ENCODE peak calls at places on chromosomes 11 and 22, in eight cellular contexts. K, V, X, L, E, J, Y and D are unnamed samples.

GRCh38 chr11:79616392-79616831 is 175.6 kb upstream of the TENM4 start:
- DNase-seq in K (no peak), V (no peak), X (no peak), L (no peak), E (no peak), J (no peak), Y (no peak), D (no peak)

GRCh38 chr11:1538153-1538552 is 33.9 kb downstream of the DUSP8 start:
- DNase-seq in K (no peak), V (no peak), X (no peak), L (no peak), E (no peak), J (no peak), Y (no peak), D (no peak)

GRCh38 chr11:112584674-112585073 is 324.0 kb upstream of the PLET1 start:
- DNase-seq in K (no peak), V (no peak), X (no peak), L (no peak), E (no peak), J (no peak), Y (no peak), D (no peak)

GRCh38 chr22:27270818-27271510 is 530.6 kb downstream of the MN1 start:
- DNase-seq in K (no peak), V (no peak), X (no peak), L (no peak), E (no peak), J (no peak), Y (peak), D (no peak)

GRCh38 chr11:27950339-27950738 is 157.6 kb downstream of the KIF18A start:
- DNase-seq in K (no peak), V (no peak), X (no peak), L (no peak), E (no peak), J (no peak), Y (no peak), D (no peak)

GRCh38 chr11:66311470-66311964 is 5.3 kb downstream of the CD248 start:
- DNase-seq in K (no peak), V (no peak), X (no peak), L (no peak), E (no peak), J (no peak), Y (no peak), D (no peak)

GRCh38 chr11:83611616-83612015 is 325.4 kb upstream of the CCDC90B start:
- DNase-seq in K (no peak), V (no peak), X (no peak), L (no peak), E (no peak), J (no peak), Y (no peak), D (peak)

GRCh38 chr22:50473088-50473487 is 1.7 kb downstream of the SBF1 start:
- DNase-seq in K (no peak), V (no peak), X (no peak), L (no peak), E (no peak), J (no peak), Y (no peak), D (no peak)

GRCh38 chr22:40051322-40051721 is 56.6 kb downstream of the FAM83F start:
- DNase-seq in K (no peak), V (no peak), X (no peak), L (no peak), E (no peak), J (no peak), Y (no peak), D (no peak)

GRCh38 chr11:112477929-112478317 is 217.3 kb upstream of the PLET1 start:
- DNase-seq in K (no peak), V (no peak), X (no peak), L (no peak), E (no peak), J (no peak), Y (no peak), D (no peak)

GRCh38 chr22:35399114-35399677 is 744 bp upstream of the MCM5 start:
- DNase-seq in K (no peak), V (no peak), X (no peak), L (no peak), E (no peak), J (peak), Y (no peak), D (peak)

GRCh38 chr11:135033545-135033944 is 621.5 kb upstream of the B3GAT1 start:
- DNase-seq in K (no peak), V (no peak), X (no peak), L (no peak), E (no peak), J (peak), Y (no peak), D (peak)
- TF ChIP-seq CTCF in K (no peak), V (peak), X (no peak), L (no peak), E (no peak), J (peak), Y (peak), D (peak)

GRCh38 chr11:128904303-128904871 is 13.2 kb downstream of the KCNJ5 start:
- DNase-seq in K (no peak), V (no peak), X (no peak), L (no peak), E (no peak), J (no peak), Y (no peak), D (no peak)
- H3K4me3 ChIP-seq in K (no peak), V (no peak), X (no peak), L (no peak), E (no peak), J (no peak), Y (peak), D (no peak)

GRCh38 chr11:86955674-86956522 is 703 bp upstream of the FZD4 start:
- DNase-seq in K (peak), V (peak), X (peak), L (peak), E (peak), J (peak), Y (peak), D (peak)

GRCh38 chr11:86954288-86955110 is 696 bp downstream of the FZD4 start:
- DNase-seq in K (no peak), V (peak), X (peak), L (peak), E (peak), J (no peak), Y (peak), D (peak)

GRCh38 chr11:86952933-86953637 is 2.1 kb downstream of the FZD4 start:
- DNase-seq in K (peak), V (no peak), X (no peak), L (peak), E (no peak), J (no peak), Y (no peak), D (peak)

GRCh38 chr11:86952221-86952875 is 2.8 kb downstream of the FZD4 start:
- DNase-seq in K (no peak), V (no peak), X (no peak), L (peak), E (no peak), J (no peak), Y (no peak), D (no peak)

GRCh38 chr11:86955111-86955673 is at the start of gene FZD4:
- DNase-seq in K (peak), V (peak), X (peak), L (peak), E (peak), J (peak), Y (peak), D (peak)
- TF ChIP-seq CTCF in K (peak), V (peak), X (no peak), L (no peak), E (no peak), J (no peak), Y (no peak), D (no peak)

GRCh38 chr11:26443617-26444016 is 111.7 kb downstream of the ANO3 start:
- DNase-seq in K (no peak), V (no peak), X (no peak), L (no peak), E (no peak), J (no peak), Y (no peak), D (no peak)

GRCh38 chr11:26439854-26440253 is 107.9 kb downstream of the ANO3 start:
- DNase-seq in K (no peak), V (no peak), X (no peak), L (no peak), E (no peak), J (no peak), Y (no peak), D (no peak)

DNA sequence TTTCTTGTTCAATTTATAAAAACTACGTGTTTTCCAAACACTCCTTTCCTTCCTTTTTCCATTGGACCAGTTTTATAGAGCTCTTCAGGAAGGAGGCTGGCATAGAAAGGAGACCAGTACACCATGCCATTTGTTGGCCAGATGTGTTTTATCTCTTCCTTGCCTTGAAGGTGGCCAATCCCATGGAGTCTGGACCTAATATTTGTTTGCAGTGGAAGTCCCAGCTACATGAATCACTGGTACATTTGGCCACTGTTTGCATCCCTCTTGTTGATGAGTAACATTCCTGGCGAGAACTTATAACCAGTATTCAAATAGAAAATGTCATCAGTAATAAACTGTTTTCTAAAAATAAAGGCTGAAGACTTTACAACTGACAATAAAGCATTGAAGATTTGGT is 110.2 kb downstream of the ANO3 start:
- DNase-seq in K (peak), V (no peak), X (no peak), L (no peak), E (no peak), J (peak), Y (no peak), D (peak)
- H3K4me3 ChIP-seq in K (no peak), V (no peak), X (no peak), L (no peak), E (no peak), J (no peak), Y (no peak), D (no peak)